ENCODE peak calls at places on chromosome 13, in four cellular contexts. E is K562, F is HepG2, H is SK-N-SH. I is an unnamed sample.
A peak's percentile ranks its signal among the peaks of the same experiment; 100 is the strongest.

GRCh38 chr13:32206097-32206740 is 108.9 kb downstream of the ZAR1L start:
- DNase-seq in H (no peak), E (no peak), F (no peak), I (no peak)

GRCh38 chr13:31166591-31166990 is 4.9 kb upstream of the HSPH1 start:
- DNase-seq in F (peak; percentile 56), E (no peak), H (no peak), I (no peak)

GRCh38 chr13:45521292-45521691 is 56.6 kb downstream of the COG3 start:
- DNase-seq in F (no peak), E (no peak), H (no peak), I (no peak)

GRCh38 chr13:33262997-33263396 is 22.6 kb downstream of the STARD13 start:
- DNase-seq in H (no peak), E (no peak), F (no peak), I (no peak)

GRCh38 chr13:86161257-86161656 is 362.0 kb upstream of the SLITRK6 start:
- DNase-seq in E (no peak), F (no peak), H (no peak), I (no peak)

GRCh38 chr13:41495044-41495443 is 37.7 kb downstream of the RGCC start:
- DNase-seq in H (no peak), E (no peak), F (peak; percentile 10), I (no peak)

GRCh38 chr13:72132065-72132464 is 265.1 kb upstream of the DACH1 start:
- DNase-seq in F (no peak), H (no peak), E (no peak), I (no peak)

GRCh38 chr13:106446011-106446410 is 89.5 kb downstream of the EFNB2 start:
- DNase-seq in H (no peak), E (no peak), F (no peak), I (no peak)

GRCh38 chr13:22220186-22221160 is 549.6 kb downstream of the FGF9 start:
- DNase-seq in F (no peak), E (no peak), H (peak; percentile 9), I (no peak)

GRCh38 chr13:50979187-50979586 is 69.6 kb downstream of the RNASEH2B start:
- DNase-seq in F (no peak), H (no peak), E (no peak), I (no peak)

GRCh38 chr13:27487776-27488175 is 37.4 kb upstream of the MTIF3 start:
- DNase-seq in F (no peak), H (no peak), E (no peak), I (no peak)

GRCh38 chr13:113730145-113730750 is 28.8 kb upstream of the TMEM255B start:
- DNase-seq in H (no peak), E (no peak), F (no peak), I (no peak)

GRCh38 chr13:42333613-42334328 is 61.8 kb downstream of the AKAP11 start:
- DNase-seq in F (peak; percentile 16), H (no peak), E (no peak), I (no peak)

GRCh38 chr13:33263976-33264619 is 21.5 kb downstream of the STARD13 start:
- DNase-seq in F (no peak), E (no peak), H (no peak), I (no peak)

GRCh38 chr13:102028198-102028597 is 373.6 kb downstream of the FGF14 start:
- DNase-seq in H (no peak), E (no peak), F (no peak), I (no peak)

GRCh38 chr13:54953786-54954185 is 1925.2 kb downstream of the OLFM4 start:
- DNase-seq in F (no peak), E (no peak), H (no peak), I (no peak)

GRCh38 chr13:40681341-40682051 is 15.1 kb upstream of the FOXO1 start:
- DNase-seq in E (peak; percentile 17), F (no peak), H (peak; percentile 59), I (no peak)

GRCh38 chr13:84774111-84774510 is 891.8 kb upstream of the SLITRK1 start:
- DNase-seq in H (no peak), F (no peak), E (no peak), I (no peak)

GRCh38 chr13:114031631-114032030 is 57.8 kb upstream of the C13orf46 start:
- DNase-seq in F (no peak), H (no peak), E (no peak), I (no peak)

GRCh38 chr13:31846182-31846938 is 107.0 kb downstream of the RXFP2 start:
- DNase-seq in H (peak; percentile 98), F (peak; percentile 64), E (peak; percentile 86), I (peak; percentile 27)

GRCh38 chr13:106083620-106084350 is 451.7 kb downstream of the EFNB2 start:
- DNase-seq in E (no peak), H (peak; percentile 18), F (peak; percentile 6), I (no peak)

GRCh38 chr13:49356224-49356623 is 87.6 kb downstream of the CAB39L start:
- DNase-seq in F (no peak), E (no peak), H (no peak), I (no peak)

DNA sequence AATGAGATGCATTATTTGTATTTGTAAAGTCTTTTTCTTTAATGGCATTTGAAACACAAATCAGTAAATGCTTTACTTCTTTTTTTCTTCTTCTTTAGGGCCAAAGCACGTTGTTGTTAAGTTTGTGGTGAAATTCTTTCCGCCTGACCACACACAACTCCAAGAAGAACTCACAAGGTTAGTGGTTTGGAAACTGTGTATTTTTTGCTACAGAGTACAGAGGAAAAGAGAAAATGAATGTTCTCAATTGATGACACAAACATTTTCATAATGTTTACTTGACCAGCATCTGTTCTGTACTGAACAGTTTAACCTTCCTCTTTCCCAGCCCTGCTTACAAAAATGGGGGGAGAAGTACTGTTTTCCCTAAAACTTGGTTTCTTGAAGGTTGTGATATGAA is 190.9 kb upstream of the RNF113B start:
- DNase-seq in E (no peak), H (no peak), F (no peak), I (no peak)
- TF ChIP-seq SMC3 in E (no peak), H (no peak), F (no peak), I (no peak)

GRCh38 chr13:77136902-77137420 is 110.0 kb upstream of the FBXL3 start:
- DNase-seq in H (no peak), E (no peak), F (no peak), I (no peak)
- TF ChIP-seq YY1 in H (no peak), E (no peak), F (no peak), I (no peak)

GRCh38 chr13:74206061-74206561 is 71.9 kb upstream of the KLF12 start:
- DNase-seq in E (no peak), H (no peak), F (no peak), I (no peak)
- TF ChIP-seq SMC3 in E (no peak), H (no peak), F (no peak), I (no peak)

GRCh38 chr13:112693831-112694497 is 4.1 kb downstream of the ATP11A start:
- DNase-seq in E (no peak), F (no peak), H (no peak), I (no peak)
- TF ChIP-seq YY1 in E (no peak), F (no peak), H (no peak), I (no peak)

GRCh38 chr13:104357174-104357573 is 1291.0 kb upstream of the SLC10A2 start:
- DNase-seq in E (no peak), F (no peak), H (peak; percentile 10), I (no peak)
- TF ChIP-seq SMC3 in E (no peak), F (no peak), H (no peak), I (no peak)

GRCh38 chr13:29918845-29919244 is 68.4 kb upstream of the UBL3 start:
- DNase-seq in F (no peak), H (no peak), E (no peak), I (no peak)
- TF ChIP-seq YY1 in F (no peak), H (no peak), E (no peak), I (no peak)

GRCh38 chr13:39385154-39385553 is 217.8 kb downstream of the LHFPL6 start:
- DNase-seq in E (no peak), H (no peak), F (no peak), I (no peak)

GRCh38 chr13:39379667-39380655 is 223.0 kb downstream of the LHFPL6 start:
- DNase-seq in E (no peak), H (no peak), F (no peak), I (no peak)

GRCh38 chr13:39381456-39381855 is 221.5 kb downstream of the LHFPL6 start:
- DNase-seq in E (no peak), H (no peak), F (no peak), I (no peak)

GRCh38 chr13:39385621-39386231 is 217.3 kb downstream of the LHFPL6 start:
- DNase-seq in H (no peak), E (no peak), F (no peak), I (no peak)
- TF ChIP-seq SMC3 in H (no peak), E (no peak), F (no peak), I (no peak)

DNA sequence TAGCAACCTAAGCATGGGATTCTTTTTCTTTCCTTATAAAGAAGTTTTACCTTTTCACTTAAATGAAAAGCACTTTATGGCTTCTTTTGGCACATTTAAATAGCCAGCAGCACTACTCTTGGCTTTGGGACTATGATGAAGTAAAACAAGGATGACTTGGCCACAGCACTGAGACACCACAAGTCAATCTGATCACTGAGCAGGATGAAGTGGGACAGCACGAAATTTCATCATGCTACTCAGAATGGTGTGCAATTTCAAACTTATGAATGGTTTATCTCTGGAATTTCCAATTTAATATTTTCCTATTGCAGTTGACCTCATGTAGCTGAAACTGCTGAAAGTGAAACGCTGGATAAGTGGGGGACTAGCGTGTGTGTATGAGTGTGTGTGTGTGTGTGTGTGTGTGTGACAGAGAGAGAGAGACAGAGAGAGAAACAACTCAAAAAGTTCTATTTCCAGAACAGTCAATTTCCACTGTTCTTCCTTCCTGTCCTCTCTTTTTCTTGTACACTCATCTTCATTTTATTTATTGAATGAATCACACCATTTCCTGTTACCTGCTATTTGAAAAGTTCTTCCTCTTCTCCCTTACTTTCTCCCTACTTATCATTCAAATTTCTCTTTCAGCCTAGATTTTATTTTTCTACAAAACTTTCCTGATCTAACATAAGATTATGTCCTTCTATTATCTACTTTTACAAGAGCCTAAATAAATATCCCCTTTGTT is 414.2 kb upstream of the MIR17HG start:
- DNase-seq in E (no peak), H (no peak), F (no peak), I (no peak)
- TF ChIP-seq YY1 in E (no peak), H (no peak), F (no peak), I (no peak)

DNA sequence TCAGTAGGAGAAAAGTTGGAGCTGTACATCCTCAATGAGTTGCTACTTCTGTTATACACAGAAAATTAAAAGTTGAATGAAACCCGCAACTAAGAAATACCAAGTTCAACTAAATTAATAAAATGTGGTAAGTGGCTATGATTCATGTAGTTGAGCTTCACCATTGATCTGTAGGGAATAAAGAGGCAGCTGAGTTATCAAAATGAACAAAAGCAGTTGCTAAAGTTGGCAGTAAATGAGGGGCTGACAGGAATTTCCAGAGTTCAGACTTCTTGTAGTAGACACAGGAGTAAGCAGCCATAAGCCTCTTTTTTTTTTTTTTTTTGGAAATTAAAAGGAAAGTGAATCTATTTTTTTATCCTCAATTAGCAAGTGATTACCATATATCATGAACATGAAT is 234.5 kb downstream of the POSTN start:
- DNase-seq in H (no peak), F (no peak), E (no peak), I (no peak)
- TF ChIP-seq SMC3 in H (no peak), F (no peak), E (no peak), I (no peak)